ENCODE peak calls at places on chromosome X, in four cellular contexts. M is body of pancreas, U is stomach, N is endothelial cell of umbilical vein. J is an unnamed sample.

GRCh38 chrX:110383414-110383813 is 24.8 kb downstream of the RTL9 start:
- DNase-seq in M (no peak), U (no peak), N (no peak), J (no peak)

GRCh38 chrX:115560211-115560977 is 580 bp upstream of the PLS3 start:
- DNase-seq in M (peak), U (no peak), N (peak), J (no peak)

GRCh38 chrX:148380614-148381561 is 119.5 kb upstream of the AFF2 start:
- DNase-seq in M (no peak), U (no peak), N (no peak), J (peak)

GRCh38 chrX:21374994-21375794 is 976 bp downstream of the CNKSR2 start:
- DNase-seq in M (peak), U (no peak), N (no peak), J (no peak)

GRCh38 chrX:3548743-3549441 is 164.6 kb downstream of the PRKX start:
- DNase-seq in M (peak), U (no peak), N (peak), J (no peak)

GRCh38 chrX:9642270-9642995 is 123.2 kb downstream of the GPR143 start:
- DNase-seq in M (no peak), U (no peak), N (no peak), J (peak)

GRCh38 chrX:130772313-130773140 is 130.5 kb downstream of the ENOX2 start:
- DNase-seq in M (no peak), U (no peak), N (no peak), J (no peak)

GRCh38 chrX:155070975-155071693 is at the start of the genes BRCC3, CMC4 and MTCP1:
- DNase-seq in M (peak), U (peak), N (peak), J (peak)

GRCh38 chrX:46626566-46626965 is 53.0 kb downstream of the CHST7 start:
- DNase-seq in M (no peak), U (no peak), N (peak), J (no peak)

GRCh38 chrX:71053217-71053621 is 14.9 kb downstream of the SNX12 start:
- DNase-seq in M (no peak), U (no peak), N (peak), J (peak)

GRCh38 chrX:2391869-2392606 is 108.7 kb downstream of the DHRSX start:
- DNase-seq in M (no peak), U (no peak), N (no peak), J (no peak)

GRCh38 chrX:130264573-130264972 is 4.1 kb downstream of the ZNF280C start:
- DNase-seq in M (no peak), U (no peak), N (no peak), J (no peak)

GRCh38 chrX:7926501-7926900 is 712 bp downstream of the PNPLA4 start:
- DNase-seq in M (no peak), U (no peak), N (no peak), J (no peak)

GRCh38 chrX:71128915-71129765 is 10.7 kb downstream of the MED12 start:
- DNase-seq in M (peak), U (peak), N (peak), J (peak)

GRCh38 chrX:39730671-39731389 is 366.9 kb downstream of the BCOR start:
- DNase-seq in M (peak), U (peak), N (peak), J (peak)

GRCh38 chrX:41481264-41482109 is 34.3 kb downstream of the NYX start:
- DNase-seq in M (no peak), U (no peak), N (peak), J (no peak)

GRCh38 chrX:46903458-46904242 is 8.6 kb upstream of the JADE3 start:
- DNase-seq in M (peak), U (peak), N (peak), J (peak)

DNA sequence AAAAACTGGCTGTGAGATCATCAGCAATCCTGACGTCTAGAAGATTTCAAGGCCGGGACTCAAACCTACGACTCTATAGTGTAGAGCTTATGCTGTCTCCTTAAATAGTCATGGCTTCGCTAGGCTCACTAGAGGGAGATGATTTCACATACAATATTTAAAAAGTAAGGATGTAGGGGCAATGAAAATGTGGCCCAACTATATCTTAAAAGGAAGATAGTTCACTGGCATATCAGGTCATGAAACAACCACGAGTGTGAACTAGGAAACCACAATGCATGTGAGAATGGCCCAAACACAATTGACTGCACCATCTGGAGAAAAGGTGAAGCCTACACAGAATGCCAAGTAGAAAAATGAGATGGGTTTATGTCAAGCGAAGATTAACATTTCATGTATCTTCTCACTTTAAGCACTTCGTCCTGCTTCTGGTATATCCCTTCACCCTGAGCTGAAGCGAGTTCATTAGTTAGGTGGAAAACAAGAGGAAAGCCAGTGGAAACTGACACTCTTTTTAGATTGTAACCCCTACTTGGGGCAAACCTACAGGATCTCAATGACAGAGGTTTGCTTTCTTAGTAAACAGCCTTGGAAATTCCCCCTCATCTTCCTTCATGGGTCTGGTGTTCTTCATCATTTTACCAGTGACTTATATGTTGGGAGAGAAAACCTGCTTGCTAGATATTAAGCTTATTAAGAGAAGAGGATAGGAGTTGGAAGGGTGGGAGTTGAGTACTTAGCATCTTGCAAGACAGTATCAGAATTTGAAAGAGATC is 17.4 kb downstream of the FAM9C start:
- DNase-seq in M (no peak), U (no peak), N (no peak), J (no peak)
- TF ChIP-seq CTCF in M (no peak), U (no peak), N (no peak), J (no peak)

DNA sequence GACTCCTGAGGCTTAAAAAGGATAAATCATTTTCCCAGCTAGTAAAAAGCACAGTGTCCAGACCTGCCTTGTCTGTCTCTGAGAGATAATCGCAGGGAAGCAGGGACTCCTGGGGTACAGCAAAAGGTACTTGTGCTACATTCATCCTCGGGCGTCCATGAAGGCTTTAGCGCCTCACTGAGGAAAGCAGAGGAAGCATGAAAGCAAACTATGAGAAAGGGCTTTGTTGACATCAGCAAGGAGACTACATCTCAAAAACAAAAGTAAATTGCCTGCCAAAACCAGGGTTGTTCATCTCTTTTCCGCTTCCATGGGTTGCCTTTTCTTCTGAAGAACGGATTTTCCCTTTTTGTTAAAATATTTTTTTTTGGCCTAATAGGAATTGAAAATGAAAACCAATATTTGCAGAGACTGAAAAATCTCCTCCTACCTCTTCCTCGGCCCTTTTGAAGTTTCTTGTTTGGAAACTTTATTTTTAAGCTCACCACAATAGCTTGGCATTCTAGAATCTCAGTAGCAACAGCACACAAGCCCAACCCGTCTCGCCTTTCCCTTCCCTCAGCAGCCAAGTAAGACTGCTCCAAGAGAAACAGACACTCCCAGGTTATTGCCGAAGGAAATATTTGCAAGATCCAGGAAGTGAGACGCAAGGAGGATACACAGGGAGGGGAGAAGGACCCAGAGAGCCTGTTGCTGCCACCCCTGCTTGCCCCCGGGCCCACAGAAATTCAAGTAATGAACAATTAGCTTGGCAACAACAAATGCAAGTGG is 148.3 kb upstream of the DGKK start:
- DNase-seq in M (no peak), U (no peak), N (peak), J (no peak)
- TF ChIP-seq CTCF in M (no peak), U (no peak), N (no peak), J (no peak)

GRCh38 chrX:69503228-69503834 is 795 bp upstream of the NALF2 start:
- DNase-seq in M (no peak), U (no peak), N (no peak), J (no peak)
- TF ChIP-seq CTCF in M (no peak), U (no peak), N (no peak), J (no peak)

DNA sequence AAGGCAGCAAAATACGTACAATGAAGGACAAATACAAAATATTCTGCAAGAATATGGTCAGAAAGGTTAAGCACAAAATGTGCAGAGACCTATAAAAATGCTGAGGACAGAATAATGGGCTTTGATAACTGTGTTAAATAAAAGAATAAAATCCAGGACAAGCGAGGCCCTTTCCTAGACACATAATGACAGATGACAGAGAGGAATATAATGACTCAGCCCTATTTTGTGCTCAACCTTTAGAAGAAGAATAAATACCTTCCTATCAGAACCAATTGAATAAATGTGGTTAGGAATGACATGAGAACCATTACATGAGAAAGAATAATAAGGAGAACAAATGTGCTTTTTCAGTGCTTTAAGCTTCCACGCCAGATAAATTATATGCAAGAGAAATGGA is 178.0 kb downstream of the TEX13C start:
- DNase-seq in M (no peak), U (no peak), N (no peak), J (no peak)
- TF ChIP-seq CTCF in M (no peak), U (no peak), N (no peak), J (no peak)

DNA sequence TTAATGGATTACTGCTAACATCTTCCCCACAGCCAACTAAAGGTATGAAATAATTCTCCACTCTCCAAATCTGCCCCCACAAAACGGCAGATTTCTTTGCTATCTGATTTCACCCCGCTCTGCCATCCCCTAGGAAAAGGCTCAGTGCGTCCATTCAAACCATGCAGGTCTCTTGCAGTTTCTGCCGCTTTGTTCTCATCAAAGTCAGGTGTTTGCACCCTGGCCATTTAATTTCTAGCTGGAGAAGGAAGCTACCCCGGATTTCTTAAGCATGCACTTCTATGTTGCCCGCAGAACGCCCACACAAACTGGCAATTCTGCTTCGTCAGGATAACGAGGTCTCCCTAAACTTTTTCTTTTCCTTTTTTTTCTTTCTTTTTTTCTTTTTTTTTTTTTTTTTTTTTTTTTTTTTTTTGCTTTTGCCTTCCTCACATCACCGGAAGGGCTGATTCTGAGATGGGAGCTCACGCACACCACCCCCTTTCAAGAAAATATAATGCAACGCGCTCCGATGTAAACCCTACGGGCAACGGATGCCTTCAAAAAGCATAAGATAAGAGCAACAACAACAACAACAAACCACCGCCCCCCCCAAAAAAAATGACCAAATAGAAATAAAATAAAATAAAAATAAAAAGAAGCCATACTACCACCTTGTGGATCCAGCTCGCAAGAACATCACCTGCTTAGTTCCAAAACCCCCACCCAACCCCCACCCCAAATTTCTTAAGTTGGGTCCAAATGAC is 3.2 kb downstream of the NLGN4X start:
- DNase-seq in M (no peak), U (no peak), N (no peak), J (no peak)
- TF ChIP-seq CTCF in M (peak), U (no peak), N (no peak), J (no peak)

GRCh38 chrX:73850124-73851013 is 287.4 kb downstream of the CHIC1 start:
- DNase-seq in M (no peak), U (peak), N (peak), J (no peak)

GRCh38 chrX:73852022-73852421 is 289.0 kb downstream of the CHIC1 start:
- DNase-seq in M (no peak), U (no peak), N (no peak), J (no peak)

GRCh38 chrX:73859622-73860021 is 296.6 kb downstream of the CHIC1 start:
- DNase-seq in M (no peak), U (no peak), N (no peak), J (no peak)

GRCh38 chrX:73851014-73852009 is 288.3 kb downstream of the CHIC1 start:
- DNase-seq in M (no peak), U (peak), N (no peak), J (no peak)

DNA sequence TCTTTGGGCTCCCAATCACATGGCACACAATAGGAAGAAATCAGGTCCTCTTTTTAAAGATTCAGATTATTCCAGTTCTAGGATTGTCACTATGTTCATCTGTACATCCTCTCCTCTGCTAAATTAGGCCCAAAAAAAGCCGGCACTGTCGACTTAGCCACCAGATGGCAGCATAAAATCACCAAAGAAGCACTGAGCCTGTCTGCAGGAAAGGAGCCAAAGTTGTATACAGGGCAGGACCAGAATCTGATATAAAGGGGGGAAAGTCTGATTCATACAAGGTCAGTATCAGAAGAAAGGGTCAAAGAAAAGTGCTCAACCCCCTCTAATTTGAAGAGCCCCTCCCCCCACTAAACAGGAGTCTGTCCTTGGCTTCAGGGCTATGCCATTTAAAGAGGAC is 292.5 kb downstream of the CHIC1 start:
- DNase-seq in M (peak), U (peak), N (peak), J (peak)
- TF ChIP-seq CTCF in M (peak), U (peak), N (peak), J (peak)

GRCh38 chrX:64205735-64206491 is 405 bp upstream of the AMER1 start:
- DNase-seq in M (peak), U (peak), N (peak), J (peak)
- TF ChIP-seq CTCF in M (peak), U (peak), N (peak), J (no peak)

DNA sequence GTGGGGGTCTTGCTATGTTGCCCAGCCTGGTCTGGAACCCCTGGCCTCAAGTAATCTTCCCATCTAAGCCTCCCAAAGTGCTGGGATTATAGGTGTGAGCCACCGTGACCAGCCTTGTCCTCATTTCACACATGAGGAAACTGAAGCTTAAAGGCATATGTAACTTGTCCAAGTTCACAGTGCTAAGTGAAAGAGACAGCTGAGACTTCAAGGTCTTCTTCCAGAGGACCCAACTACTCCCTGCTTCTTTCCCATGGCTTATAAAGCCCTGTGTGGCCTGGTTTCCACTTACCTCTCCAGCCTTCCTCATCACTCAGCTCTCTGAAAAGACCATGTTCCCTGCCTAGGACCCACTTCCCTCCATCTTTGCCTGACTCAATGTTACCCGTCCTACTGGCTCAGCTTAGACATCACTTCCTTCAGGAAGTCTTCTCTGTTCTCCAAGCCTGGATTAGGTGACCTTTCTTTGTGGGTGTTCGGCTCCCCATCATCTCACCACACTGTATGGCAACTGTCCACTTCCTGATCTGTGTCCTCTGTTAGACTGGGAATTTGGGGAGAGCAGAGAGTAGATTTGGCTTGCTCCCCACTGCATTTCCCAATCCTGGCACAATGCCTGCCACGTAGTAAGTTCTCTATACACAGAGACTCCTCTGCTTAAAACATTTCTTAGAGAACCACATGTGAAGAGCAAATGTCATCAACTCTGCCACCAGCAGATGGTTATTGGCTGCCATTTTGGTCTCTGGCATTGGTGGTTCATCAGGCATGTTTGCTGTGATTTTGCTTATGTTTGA is 30.4 kb upstream of the LAMP2 start:
- DNase-seq in M (no peak), U (no peak), N (no peak), J (no peak)
- TF ChIP-seq CTCF in M (no peak), U (no peak), N (no peak), J (no peak)

J was measured in natural killer cell.